ENCODE peak calls at places on chromosome 15, in seven cellular contexts. V is stomach, Y is amygdala, U is NAMALWA, P is MCF 10A, T is NCI-H524, A is mesothelial cell of epicardium. M is an unnamed sample.

GRCh38 chr15:43329222-43329959 is 982 bp downstream of the LCMT2 start:
- DNase-seq in V (peak; percentile 27), Y (no peak), U (no peak), P (no peak), T (no peak), A (peak; percentile 52), M (no peak)

GRCh38 chr15:99564221-99565030 is 1.4 kb upstream of the MEF2A start:
- DNase-seq in V (no peak), Y (no peak), U (peak; percentile 68), P (no peak), T (peak; percentile 58), A (no peak), M (peak; percentile 67)

GRCh38 chr15:99123706-99124451 is 19.0 kb downstream of the SYNM start:
- DNase-seq in V (peak; percentile 78), Y (peak; percentile 35), U (no peak), P (peak; percentile 95), T (peak; percentile 91), A (peak; percentile 74), M (no peak)

GRCh38 chr15:69997701-69998273 is 99.9 kb downstream of the TLE3 start:
- DNase-seq in V (peak; percentile 57), Y (no peak), U (peak; percentile 38), P (peak; percentile 56), T (no peak), A (no peak), M (peak; percentile 39)

GRCh38 chr15:30958219-30958618 is 33.2 kb downstream of the MTMR10 start:
- DNase-seq in V (no peak), Y (no peak), U (no peak), P (no peak), T (no peak), A (no peak), M (no peak)

GRCh38 chr15:86267892-86268291 is 188.2 kb downstream of the AGBL1 start:
- DNase-seq in V (no peak), Y (no peak), U (no peak), P (peak; percentile 55), T (no peak), A (no peak), M (no peak)

GRCh38 chr15:49832421-49832980 is 211.7 kb downstream of the DTWD1 start:
- DNase-seq in V (no peak), Y (no peak), U (peak; percentile 18), P (peak; percentile 26), T (peak; percentile 3), A (no peak), M (peak; percentile 5)

GRCh38 chr15:35751421-35752133 is 205.6 kb upstream of the DPH6 start:
- DNase-seq in V (peak; percentile 73), Y (no peak), U (peak; percentile 80), P (peak; percentile 80), T (peak; percentile 44), A (peak; percentile 84), M (peak; percentile 76)

GRCh38 chr15:34241376-34242350 is 16.8 kb downstream of the EMC4 start:
- DNase-seq in V (no peak), Y (no peak), U (peak; percentile 69), P (peak; percentile 64), T (no peak), A (no peak), M (peak; percentile 68)

GRCh38 chr15:88759872-88760271 is 43.4 kb upstream of the ACAN start:
- DNase-seq in V (no peak), Y (no peak), U (no peak), P (no peak), T (no peak), A (no peak), M (no peak)

GRCh38 chr15:67680645-67681044 is 138.1 kb downstream of the MAP2K5 start:
- DNase-seq in V (no peak), Y (no peak), U (peak; percentile 40), P (peak; percentile 54), T (no peak), A (no peak), M (no peak)

GRCh38 chr15:70197945-70198361 is 100.2 kb upstream of the TLE3 start:
- DNase-seq in V (peak; percentile 38), Y (no peak), U (no peak), P (no peak), T (no peak), A (no peak), M (peak; percentile 11)

GRCh38 chr15:40344631-40345120 is 3.9 kb upstream of the CCDC9B start:
- DNase-seq in V (peak; percentile 72), Y (no peak), U (peak; percentile 79), P (peak; percentile 73), T (peak; percentile 20), A (no peak), M (peak; percentile 72)

GRCh38 chr15:70833897-70834765 is 19.8 kb downstream of the LARP6 start:
- DNase-seq in V (no peak), Y (no peak), U (no peak), P (peak; percentile 85), T (no peak), A (no peak), M (no peak)

GRCh38 chr15:88382482-88382983 is 84.7 kb downstream of the MRPL46 start:
- DNase-seq in V (no peak), Y (no peak), U (no peak), P (peak; percentile 36), T (peak; percentile 8), A (no peak), M (no peak)

GRCh38 chr15:29268706-29269484 is 727 bp downstream of the NSMCE3 start:
- DNase-seq in V (no peak), Y (no peak), U (peak; percentile 65), P (peak; percentile 20), T (peak; percentile 40), A (no peak), M (peak; percentile 70)

GRCh38 chr15:101162701-101163483 is 89.0 kb downstream of the CHSY1 start:
- DNase-seq in V (no peak), Y (no peak), U (no peak), P (no peak), T (peak; percentile 71), A (peak; percentile 65), M (no peak)

GRCh38 chr15:66252411-66253295 is 897 bp downstream of the MEGF11 start:
- DNase-seq in V (peak; percentile 67), Y (no peak), U (peak; percentile 53), P (peak; percentile 48), T (peak; percentile 34), A (peak; percentile 79), M (peak; percentile 30)

GRCh38 chr15:101243420-101243819 is 8.4 kb downstream of the CHSY1 start:
- DNase-seq in V (no peak), Y (no peak), U (no peak), P (no peak), T (no peak), A (no peak), M (no peak)

GRCh38 chr15:31609243-31609642 is 282.6 kb downstream of the KLF13 start:
- DNase-seq in V (no peak), Y (no peak), U (no peak), P (peak; percentile 59), T (no peak), A (no peak), M (no peak)

GRCh38 chr15:62407962-62408361 is 242.9 kb upstream of the C2CD4B start:
- DNase-seq in V (no peak), Y (no peak), U (no peak), P (no peak), T (no peak), A (no peak), M (no peak)

M was measured in GM12865.